ENCODE peak calls at places on chromosomes 7 and 10, in four cellular contexts. T, R, C and G are unnamed samples.

GRCh38 chr10:30929901-30930520 is 101.7 kb downstream of the ZNF438 start:
- DNase-seq in T (no peak), R (no peak), C (no peak), G (no peak)

GRCh38 chr7:1664711-1665591 is 5.1 kb upstream of the ELFN1 start:
- DNase-seq in T (peak), R (peak), C (peak), G (peak)

GRCh38 chr10:66860376-66860945 is 65.4 kb upstream of the LRRTM3 start:
- DNase-seq in T (no peak), R (no peak), C (no peak), G (no peak)

GRCh38 chr10:60389413-60390009 is at the start of gene ANK3:
- DNase-seq in T (no peak), R (no peak), C (no peak), G (no peak)

GRCh38 chr10:57657164-57657765 is 610.4 kb downstream of the IPMK start:
- DNase-seq in T (no peak), R (peak), C (peak), G (peak)

GRCh38 chr7:88091988-88092675 is 127.7 kb downstream of the SRI start:
- DNase-seq in T (no peak), R (no peak), C (no peak), G (no peak)

GRCh38 chr7:218896-219580 is 26.7 kb downstream of the FAM20C start:
- DNase-seq in T (no peak), R (no peak), C (no peak), G (no peak)

GRCh38 chr10:74051729-74052342 is 53.9 kb downstream of the VCL start:
- DNase-seq in T (no peak), R (no peak), C (no peak), G (no peak)

GRCh38 chr10:52208394-52208793 is 105.7 kb upstream of the DKK1 start:
- DNase-seq in T (no peak), R (no peak), C (no peak), G (no peak)

GRCh38 chr10:29980084-29980483 is 79.3 kb downstream of the JCAD start:
- DNase-seq in T (no peak), R (no peak), C (no peak), G (no peak)

GRCh38 chr7:15368653-15369052 is 193.2 kb downstream of the AGMO start:
- DNase-seq in T (no peak), R (no peak), C (no peak), G (no peak)

GRCh38 chr10:69685802-69686585 is 55.9 kb downstream of the FAM241B start:
- DNase-seq in T (no peak), R (no peak), C (no peak), G (no peak)

GRCh38 chr10:48656241-48656921 is 28.3 kb upstream of the WDFY4 start:
- DNase-seq in T (peak), R (peak), C (peak), G (peak)

GRCh38 chr7:32275216-32275979 is 205.2 kb upstream of the PDE1C start:
- DNase-seq in T (no peak), R (no peak), C (no peak), G (no peak)

GRCh38 chr7:112383671-112384417 is 66.4 kb upstream of the IFRD1 start:
- DNase-seq in T (no peak), R (no peak), C (no peak), G (no peak)

GRCh38 chr10:103244663-103245271 is 920 bp upstream of the RPEL1 start:
- DNase-seq in T (peak), R (peak), C (peak), G (peak)

GRCh38 chr10:76882245-76882644 is 755.4 kb downstream of the KCNMA1 start:
- DNase-seq in T (no peak), R (no peak), C (no peak), G (no peak)

GRCh38 chr10:113122947-113123346 is 172.9 kb downstream of the TCF7L2 start:
- DNase-seq in T (no peak), R (no peak), C (no peak), G (no peak)

GRCh38 chr10:113129117-113129516 is 179.1 kb downstream of the TCF7L2 start:
- DNase-seq in T (no peak), R (no peak), C (no peak), G (no peak)

GRCh38 chr10:113128450-113129105 is 178.5 kb downstream of the TCF7L2 start:
- DNase-seq in T (no peak), R (no peak), C (no peak), G (no peak)

GRCh38 chr10:113127285-113128283 is 177.5 kb downstream of the TCF7L2 start:
- DNase-seq in T (no peak), R (no peak), C (no peak), G (no peak)

GRCh38 chr10:113126506-113127192 is 176.6 kb downstream of the TCF7L2 start:
- DNase-seq in T (peak), R (peak), C (peak), G (peak)
- TF ChIP-seq CTCF in T (peak), R (peak), C (peak), G (peak)

GRCh38 chr10:44975487-44976331 is 2.9 kb downstream of the DEPP1 start:
- DNase-seq in T (peak), R (no peak), C (peak), G (no peak)
- TF ChIP-seq CTCF in T (no peak), R (no peak), C (no peak), G (no peak)

GRCh38 chr7:139505563-139505962 is 17.9 kb upstream of the CLEC2L start:
- DNase-seq in T (no peak), R (no peak), C (no peak), G (no peak)
- TF ChIP-seq CTCF in T (no peak), R (peak), C (no peak), G (peak)

DNA sequence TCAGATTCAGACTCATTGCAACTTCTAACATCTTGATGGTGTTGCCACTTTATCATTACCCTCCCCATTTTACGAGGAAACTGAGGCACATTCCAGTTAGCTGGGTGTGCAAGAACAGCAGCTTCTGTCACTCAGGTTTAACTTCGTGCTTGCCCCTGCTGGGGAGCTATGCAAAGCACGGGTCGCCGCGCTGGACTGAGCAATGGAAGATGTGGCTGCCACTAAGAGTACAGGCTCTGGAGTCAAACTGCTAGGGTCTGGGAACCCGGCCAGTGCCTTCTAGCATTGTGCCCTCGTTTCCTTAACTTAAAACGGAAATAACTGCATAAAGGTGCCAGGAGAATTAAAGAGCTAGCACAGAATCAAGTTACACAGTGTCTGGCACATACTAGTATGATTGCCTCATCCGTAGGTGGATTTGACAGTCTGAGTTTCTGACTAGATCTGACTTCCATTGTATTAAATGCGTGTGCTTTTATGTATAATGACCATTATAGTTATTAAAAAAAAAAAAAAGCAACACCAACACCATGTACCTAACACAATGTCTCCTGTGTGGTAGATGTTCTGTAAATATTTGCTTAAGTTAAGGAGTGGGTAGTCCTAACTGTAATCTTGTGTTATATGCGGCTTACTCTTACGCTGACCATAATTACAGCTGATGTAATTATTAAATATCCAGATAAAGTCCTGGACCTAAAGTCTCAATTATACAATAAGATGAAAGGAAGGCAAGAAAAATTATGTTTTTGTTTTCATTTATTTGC is 842 bp downstream of the ZNF22 start:
- DNase-seq in T (peak), R (no peak), C (peak), G (no peak)
- TF ChIP-seq CTCF in T (peak), R (peak), C (no peak), G (peak)

GRCh38 chr10:130380056-130380455 is 243.9 kb downstream of the GLRX3 start:
- DNase-seq in T (no peak), R (no peak), C (no peak), G (no peak)
- TF ChIP-seq CTCF in T (no peak), R (no peak), C (no peak), G (no peak)

GRCh38 chr10:121823993-121824463 is 103.8 kb downstream of the ATE1 start:
- DNase-seq in T (no peak), R (peak), C (no peak), G (no peak)
- TF ChIP-seq CTCF in T (peak), R (peak), C (no peak), G (peak)

DNA sequence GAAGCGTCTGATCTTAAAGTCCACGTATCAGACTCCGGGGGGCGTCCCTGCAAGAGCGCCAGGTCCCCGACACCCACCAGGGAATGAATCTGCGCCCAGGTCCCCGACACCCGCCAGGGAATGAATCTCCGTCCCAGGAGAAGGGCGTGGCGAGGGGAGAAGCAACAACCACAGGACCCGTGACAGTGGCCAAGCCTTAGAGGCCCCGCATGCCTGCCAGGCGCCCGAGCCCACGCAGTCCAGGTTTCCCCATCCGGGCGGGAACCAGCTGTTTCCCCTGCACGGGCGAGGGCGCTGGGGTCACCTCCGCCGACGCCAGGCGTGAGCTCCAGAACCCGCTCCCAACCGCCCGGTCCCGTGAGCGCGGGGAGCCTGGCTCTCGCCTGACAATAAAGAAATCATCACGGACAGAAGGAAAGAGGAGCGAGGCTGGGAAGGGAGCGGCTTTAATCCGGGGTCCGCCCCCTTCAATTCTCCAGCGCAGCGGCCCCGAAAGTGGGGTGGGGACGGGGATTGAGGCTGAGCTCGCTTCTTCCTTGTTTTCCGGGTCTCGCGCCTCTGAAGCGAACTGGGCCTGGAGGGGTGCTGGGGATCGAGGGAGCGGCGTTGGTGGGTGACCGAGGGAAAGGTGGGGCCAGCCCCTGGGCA is 29.0 kb upstream of the BMS1 start:
- DNase-seq in T (no peak), R (no peak), C (no peak), G (no peak)
- TF ChIP-seq CTCF in T (no peak), R (no peak), C (no peak), G (no peak)

GRCh38 chr7:55250313-55250712 is 114.8 kb upstream of the LANCL2 start:
- DNase-seq in T (no peak), R (no peak), C (no peak), G (peak)
- TF ChIP-seq CTCF in T (peak), R (peak), C (no peak), G (peak)

GRCh38 chr7:154579711-154580110 is 423.2 kb downstream of the PAXIP1 start:
- DNase-seq in T (no peak), R (no peak), C (no peak), G (no peak)

GRCh38 chr7:154587812-154588211 is 415.1 kb downstream of the PAXIP1 start:
- DNase-seq in T (no peak), R (no peak), C (no peak), G (no peak)

GRCh38 chr7:154583454-154583853 is 419.5 kb downstream of the PAXIP1 start:
- DNase-seq in T (no peak), R (no peak), C (no peak), G (peak)

GRCh38 chr7:154581251-154581890 is 421.6 kb downstream of the PAXIP1 start:
- DNase-seq in T (no peak), R (no peak), C (no peak), G (peak)

GRCh38 chr7:154584352-154585252 is 418.3 kb downstream of the PAXIP1 start:
- DNase-seq in T (no peak), R (no peak), C (no peak), G (peak)
- TF ChIP-seq CTCF in T (peak), R (peak), C (no peak), G (peak)